ENCODE peak calls at places on chromosomes 13 and 19, in four cellular contexts. Q, S, L and F are unnamed samples.

GRCh38 chr13:107585466-107585865 is 629.9 kb downstream of the LIG4 start:
- DNase-seq in Q (no peak), L (no peak), S (no peak), F (no peak)

GRCh38 chr19:58325623-58326022 is 1.2 kb upstream of the ZSCAN22 start:
- DNase-seq in S (no peak), L (no peak), Q (no peak), F (no peak)

GRCh38 chr19:13999085-13999484 is 7.0 kb downstream of the RFX1 start:
- DNase-seq in L (no peak), S (no peak), Q (no peak), F (no peak)

GRCh38 chr19:1655131-1655981 is 2.9 kb upstream of the TCF3 start:
- DNase-seq in L (peak), Q (no peak), S (no peak), F (no peak)

GRCh38 chr13:39394811-39395685 is 207.9 kb downstream of the LHFPL6 start:
- DNase-seq in Q (no peak), S (no peak), L (no peak), F (no peak)

GRCh38 chr19:1161716-1162115 is 12.4 kb downstream of the SBNO2 start:
- DNase-seq in Q (no peak), S (no peak), L (no peak), F (no peak)

GRCh38 chr19:47723573-47723923 is 10.3 kb downstream of the EHD2 start:
- DNase-seq in Q (no peak), S (no peak), L (peak), F (no peak)

GRCh38 chr19:19120308-19121156 is 17.7 kb downstream of the TMEM161A start:
- DNase-seq in Q (peak), S (peak), L (peak), F (no peak)

GRCh38 chr13:28322256-28322895 is 172.6 kb downstream of the FLT1 start:
- DNase-seq in S (no peak), Q (no peak), L (no peak), F (no peak)

GRCh38 chr13:29195459-29195858 is 375.3 kb downstream of the MTUS2 start:
- DNase-seq in Q (peak), L (no peak), S (no peak), F (no peak)

GRCh38 chr19:14145381-14145780 is 9.0 kb upstream of the ASF1B start:
- DNase-seq in S (no peak), Q (no peak), L (no peak), F (no peak)

GRCh38 chr13:26964278-26965057 is 203.9 kb upstream of the GPR12 start:
- DNase-seq in L (peak), Q (peak), S (no peak), F (no peak)

GRCh38 chr13:33728271-33729037 is 89.5 kb upstream of the RFC3 start:
- DNase-seq in L (no peak), Q (no peak), S (no peak), F (no peak)